ENCODE peak calls at places on chromosomes 7 and 10, in seven cellular contexts. C, L, Q, M, D, V and A are unnamed samples.

GRCh38 chr7:7742223-7742622 is 23.8 kb upstream of the RPA3 start:
- DNase-seq in D (no peak), Q (no peak), C (no peak), M (no peak), L (no peak), V (no peak), A (no peak)

GRCh38 chr7:51029586-51030230 is 247.0 kb upstream of the GRB10 start:
- DNase-seq in D (peak; percentile 92), M (no peak), Q (no peak), C (peak; percentile 91), V (no peak), L (no peak), A (no peak)

GRCh38 chr7:116706668-116707126 is 34.7 kb downstream of the MET start:
- DNase-seq in Q (no peak), D (no peak), V (no peak), M (no peak), C (peak; percentile 84), L (peak; percentile 52), A (no peak)

GRCh38 chr7:69654381-69654780 is 56.1 kb downstream of the AUTS2 start:
- DNase-seq in L (peak; percentile 46), V (no peak), Q (peak; percentile 33), M (no peak), D (no peak), C (no peak), A (no peak)

GRCh38 chr7:127690337-127690736 is 38.3 kb downstream of the SND1 start:
- DNase-seq in M (no peak), Q (no peak), L (no peak), C (no peak), D (no peak), V (no peak), A (no peak)

GRCh38 chr10:110442746-110443145 is 55.0 kb upstream of the DUSP5 start:
- DNase-seq in Q (no peak), L (no peak), D (no peak), C (no peak), V (no peak), M (no peak), A (no peak)

GRCh38 chr10:24518411-24518810 is 205.3 kb downstream of the ARHGAP21 start:
- DNase-seq in L (no peak), Q (no peak), D (no peak), V (peak; percentile 18), C (peak; percentile 26), M (no peak), A (no peak)

GRCh38 chr7:86687831-86688230 is 44.1 kb downstream of the GRM3 start:
- DNase-seq in L (no peak), D (no peak), C (no peak), Q (no peak), M (no peak), V (no peak), A (no peak)

GRCh38 chr10:20017961-20018360 is 201.7 kb downstream of the PLXDC2 start:
- DNase-seq in Q (no peak), L (no peak), M (no peak), V (no peak), C (peak; percentile 2), D (peak; percentile 47), A (no peak)

GRCh38 chr10:82643601-82644000 is 768.6 kb downstream of the NRG3 start:
- DNase-seq in M (no peak), V (peak; percentile 8), C (no peak), D (no peak), Q (peak; percentile 9), L (no peak), A (no peak)

GRCh38 chr7:23347682-23348180 is 48.6 kb downstream of the MALSU1 start:
- DNase-seq in C (peak; percentile 93), V (no peak), Q (no peak), L (no peak), D (peak; percentile 91), M (no peak), A (no peak)

GRCh38 chr7:81846398-81846797 is 76.6 kb upstream of the HGF start:
- DNase-seq in L (peak; percentile 14), M (no peak), C (peak; percentile 80), Q (peak; percentile 10), D (peak; percentile 74), V (peak; percentile 23), A (no peak)

GRCh38 chr10:82796510-82796909 is 921.5 kb downstream of the NRG3 start:
- DNase-seq in C (peak; percentile 13), V (no peak), Q (no peak), L (no peak), D (no peak), M (no peak), A (no peak)

GRCh38 chr10:24503627-24504320 is 219.9 kb downstream of the ARHGAP21 start:
- DNase-seq in V (peak; percentile 69), L (no peak), C (peak; percentile 56), D (peak; percentile 90), Q (peak; percentile 34), M (no peak), A (no peak)

GRCh38 chr10:86661161-86662025 is 6.9 kb upstream of the LDB3 start:
- DNase-seq in L (peak; percentile 98), Q (peak; percentile 95), D (peak; percentile 46), C (peak; percentile 48), V (no peak), M (peak; percentile 13), A (no peak)

GRCh38 chr7:30224511-30225031 is 59.8 kb upstream of the ZNRF2 start:
- DNase-seq in V (no peak), D (peak; percentile 30), M (no peak), Q (no peak), C (peak; percentile 90), L (no peak), A (no peak)

GRCh38 chr10:61612009-61612408 is 50.7 kb upstream of the CABCOCO1 start:
- DNase-seq in D (no peak), C (no peak), M (no peak), Q (peak; percentile 43), L (no peak), V (no peak), A (no peak)

GRCh38 chr7:126700807-126701604 is 551.7 kb downstream of the GRM8 start:
- DNase-seq in C (peak; percentile 96), L (no peak), M (no peak), Q (peak; percentile 52), D (peak; percentile 78), V (peak; percentile 63), A (no peak)

GRCh38 chr7:156618078-156618790 is 22.3 kb upstream of the RNF32 start:
- DNase-seq in L (no peak), V (no peak), M (no peak), Q (no peak), D (no peak), C (no peak), A (no peak)

GRCh38 chr10:113782986-113783704 is 31.7 kb downstream of the PLEKHS1 start:
- DNase-seq in D (no peak), L (no peak), Q (no peak), C (no peak), M (no peak), V (no peak), A (no peak)

GRCh38 chr10:122476034-122476695 is 14.8 kb downstream of the HTRA1 start:
- DNase-seq in Q (no peak), L (no peak), D (no peak), M (no peak), C (peak; percentile 34), V (no peak), A (no peak)

GRCh38 chr10:33509231-33509871 is 174.9 kb upstream of the NRP1 start:
- DNase-seq in L (peak; percentile 11), V (peak; percentile 80), C (peak; percentile 88), Q (peak; percentile 49), M (no peak), D (peak; percentile 84), A (peak; percentile 30)

GRCh38 chr10:133221331-133221730 is 8.7 kb upstream of the UTF1 start:
- DNase-seq in V (no peak), M (no peak), C (no peak), L (no peak), D (no peak), Q (no peak), A (no peak)

GRCh38 chr10:36469585-36469984 is 655.8 kb upstream of the ANKRD30A start:
- DNase-seq in L (no peak), C (peak; percentile 88), M (no peak), D (peak; percentile 83), Q (no peak), V (no peak), A (no peak)

GRCh38 chr10:81730901-81731300 is 144.1 kb upstream of the NRG3 start:
- DNase-seq in V (peak; percentile 23), D (no peak), C (no peak), Q (no peak), L (no peak), M (no peak), A (no peak)

DNA sequence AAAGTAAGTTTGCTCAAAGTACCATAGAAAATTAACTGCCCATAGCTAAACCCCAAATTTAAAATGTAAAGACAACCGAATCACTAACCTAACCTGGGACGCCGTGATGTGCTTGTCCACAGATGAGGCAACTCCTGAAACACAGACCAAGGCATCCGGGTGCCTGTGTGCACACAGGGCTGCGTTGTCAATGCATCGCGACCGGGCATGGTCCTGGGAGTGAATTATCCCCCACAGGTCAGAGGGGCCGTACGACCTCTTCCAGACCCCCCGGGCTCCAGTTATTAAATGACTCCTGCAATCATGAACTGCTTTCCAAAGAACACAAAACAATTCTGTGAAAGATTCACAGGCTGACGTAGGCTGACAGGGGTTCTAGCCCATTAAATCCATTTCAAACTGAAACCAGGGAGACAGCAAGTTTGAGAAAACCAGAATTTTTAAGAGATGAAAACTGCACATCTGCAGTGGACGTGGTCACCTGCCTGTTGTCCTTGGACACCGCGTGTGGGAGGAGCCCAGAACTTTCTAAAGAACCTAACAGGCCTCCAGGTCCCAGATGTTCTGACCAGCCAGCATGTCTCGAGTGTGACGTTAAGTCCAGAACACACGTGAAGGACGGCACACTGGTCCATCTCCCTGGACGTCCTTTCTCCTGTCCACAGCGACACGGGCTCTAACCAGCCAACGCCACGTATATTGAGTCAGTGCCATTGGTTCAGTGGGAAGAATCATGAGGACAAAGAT is 297.8 kb downstream of the DNAJB6 start:
- DNase-seq in L (no peak), D (no peak), M (no peak), C (no peak), V (no peak), Q (no peak), A (no peak)
- H3K27me3 ChIP-seq in L (no peaks in the 10 kb centered on the region), D (no peaks in the 10 kb centered on the region), M (no peaks in the 10 kb centered on the region), C (no peaks in the 10 kb centered on the region), V (peaks cover 23% of the 10 kb centered on the region), Q (peaks cover 4% of the 10 kb centered on the region), A (no peaks in the 10 kb centered on the region)

GRCh38 chr10:124500767-124501166 is 39.1 kb downstream of the LHPP start:
- DNase-seq in L (no peak), M (no peak), V (no peak), C (no peak), Q (no peak), D (no peak), A (no peak)
- H3K27me3 ChIP-seq in L (no peaks in the 10 kb centered on the region), M (no peaks in the 10 kb centered on the region), V (no peaks in the 10 kb centered on the region), C (no peaks in the 10 kb centered on the region), Q (no peaks in the 10 kb centered on the region), D (no peaks in the 10 kb centered on the region), A (no peaks in the 10 kb centered on the region)

GRCh38 chr10:128693493-128694132 is 567.4 kb upstream of the MKI67 start:
- DNase-seq in M (no peak), Q (no peak), L (no peak), C (no peak), V (no peak), D (no peak), A (no peak)
- H3K27me3 ChIP-seq in M (peaks cover 28% of the 10 kb centered on the region), Q (no peaks in the 10 kb centered on the region), L (no peaks in the 10 kb centered on the region), C (no peaks in the 10 kb centered on the region), V (peaks cover 16% of the 10 kb centered on the region), D (no peaks in the 10 kb centered on the region), A (no peaks in the 10 kb centered on the region)

DNA sequence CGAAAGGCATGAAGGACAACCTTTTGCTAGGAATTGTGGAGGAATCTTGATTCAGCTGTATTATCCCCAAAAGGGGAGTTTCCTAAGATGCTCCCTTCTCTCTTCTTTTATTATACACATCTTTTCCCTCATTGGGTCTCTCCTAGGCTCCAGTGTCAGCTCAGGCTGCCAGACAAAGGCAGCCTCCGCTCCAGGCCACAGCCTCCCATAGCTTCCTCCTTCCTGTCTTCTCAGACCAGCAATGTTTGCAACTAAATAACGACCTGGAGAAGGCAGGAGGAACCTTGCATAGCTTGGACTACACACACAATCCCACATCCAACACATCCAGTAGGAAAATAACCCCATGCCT is 12.3 kb downstream of the SFXN3 start:
- DNase-seq in C (peak; percentile 46), V (no peak), L (no peak), Q (no peak), D (no peak), M (no peak), A (no peak)
- H3K27me3 ChIP-seq in C (peaks cover 5% of the 10 kb centered on the region), V (peaks cover 23% of the 10 kb centered on the region), L (peaks cover 14% of the 10 kb centered on the region), Q (peaks cover 18% of the 10 kb centered on the region), D (peaks cover 2% of the 10 kb centered on the region), M (peaks cover 17% of the 10 kb centered on the region), A (peaks cover 9% of the 10 kb centered on the region)